ENCODE peak calls at places on chromosomes 12 and 14, in ten cellular contexts. G is upper lobe of right lung; F is stomach; D is AG04450; Q is prostate gland; E is CD4-positive, alpha-beta T cell; R is breast epithelium; I is psoas muscle; A is GM23248; V is IMR-90. Z is an unnamed sample.

GRCh38 chr14:52473557-52473956 is 78.7 kb downstream of the TXNDC16 start:
- DNase-seq in G (no peak), F (no peak), D (no peak), Q (no peak), E (no peak), R (no peak), I (no peak), A (peak), V (peak), Z (no peak)

GRCh38 chr12:23949212-23950010 is at the start of gene SOX5:
- DNase-seq in G (peak), F (peak), D (peak), Q (no peak), E (no peak), R (no peak), I (peak), A (peak), V (peak), Z (no peak)

GRCh38 chr14:65070710-65071033 is 31.6 kb downstream of the MAX start:
- DNase-seq in G (no peak), F (peak), D (no peak), Q (no peak), E (no peak), R (no peak), I (no peak), A (peak), V (peak), Z (no peak)

GRCh38 chr12:57216931-57217871 is 607 bp downstream of the NXPH4 start:
- DNase-seq in G (no peak), F (no peak), D (no peak), Q (no peak), E (no peak), R (no peak), I (no peak), A (peak), V (no peak), Z (no peak)

GRCh38 chr14:102086346-102086971 is 385 bp downstream of the HSP90AA1 start:
- DNase-seq in G (no peak), F (peak), D (peak), Q (peak), E (peak), R (no peak), I (peak), A (peak), V (peak), Z (no peak)

GRCh38 chr12:82708507-82708906 is 21.8 kb downstream of the TMTC2 start:
- DNase-seq in G (no peak), F (no peak), D (no peak), Q (no peak), E (no peak), R (no peak), I (no peak), A (peak), V (no peak), Z (peak)

GRCh38 chr14:51846631-51847488 is 13.6 kb upstream of the GNG2 start:
- DNase-seq in G (peak), F (peak), D (no peak), Q (no peak), E (peak), R (peak), I (peak), A (no peak), V (peak), Z (peak)

GRCh38 chr12:72133497-72134055 is 138.6 kb upstream of the TRHDE start:
- DNase-seq in G (no peak), F (no peak), D (no peak), Q (no peak), E (no peak), R (no peak), I (no peak), A (no peak), V (peak), Z (no peak)

GRCh38 chr12:4112734-4113396 is 160.7 kb upstream of the CCND2 start:
- DNase-seq in G (no peak), F (no peak), D (no peak), Q (no peak), E (no peak), R (no peak), I (no peak), A (no peak), V (peak), Z (no peak)

GRCh38 chr12:12398026-12398859 is 41.4 kb downstream of the BORCS5 start:
- DNase-seq in G (peak), F (no peak), D (peak), Q (peak), E (no peak), R (peak), I (peak), A (peak), V (peak), Z (no peak)

GRCh38 chr14:90781344-90781761 is 34.9 kb downstream of the TTC7B start:
- DNase-seq in G (peak), F (no peak), D (peak), Q (no peak), E (no peak), R (no peak), I (no peak), A (peak), V (peak), Z (no peak)

GRCh38 chr12:58596381-58596780 is 323.9 kb downstream of the LRIG3 start:
- DNase-seq in G (no peak), F (no peak), D (no peak), Q (no peak), E (no peak), R (no peak), I (no peak), A (no peak), V (no peak), Z (no peak)

GRCh38 chr12:43638786-43639185 is 86.8 kb upstream of the ADAMTS20 start:
- DNase-seq in G (no peak), F (no peak), D (no peak), Q (no peak), E (no peak), R (no peak), I (no peak), A (no peak), V (no peak), Z (no peak)

GRCh38 chr14:36822671-36823070 is 161.0 kb downstream of the PAX9 start:
- DNase-seq in G (no peak), F (no peak), D (no peak), Q (no peak), E (no peak), R (no peak), I (no peak), A (no peak), V (no peak), Z (no peak)

GRCh38 chr12:78457951-78458350 is 406.6 kb upstream of the SYT1 start:
- DNase-seq in G (no peak), F (no peak), D (peak), Q (no peak), E (no peak), R (no peak), I (no peak), A (peak), V (peak), Z (no peak)

GRCh38 chr12:87428701-87429277 is 600.4 kb downstream of the C12orf50 start:
- DNase-seq in G (no peak), F (no peak), D (no peak), Q (no peak), E (no peak), R (no peak), I (no peak), A (peak), V (peak), Z (no peak)

GRCh38 chr12:51077930-51078329 is 5.5 kb downstream of the CSRNP2 start:
- DNase-seq in G (no peak), F (no peak), D (no peak), Q (no peak), E (no peak), R (no peak), I (no peak), A (peak), V (peak), Z (no peak)

GRCh38 chr14:32460267-32460666 is 131.2 kb downstream of the AKAP6 start:
- DNase-seq in G (no peak), F (no peak), D (no peak), Q (no peak), E (no peak), R (no peak), I (no peak), A (no peak), V (no peak), Z (no peak)

GRCh38 chr12:75767957-75768356 is 256.5 kb upstream of the KRR1 start:
- DNase-seq in G (no peak), F (no peak), D (no peak), Q (no peak), E (no peak), R (no peak), I (no peak), A (no peak), V (no peak), Z (no peak)

GRCh38 chr12:15829949-15830348 is 40.8 kb upstream of the EPS8 start:
- DNase-seq in G (no peak), F (no peak), D (no peak), Q (no peak), E (no peak), R (no peak), I (no peak), A (peak), V (peak), Z (no peak)

GRCh38 chr12:89783321-89784060 is 74.9 kb upstream of the ATP2B1 start:
- DNase-seq in G (no peak), F (no peak), D (no peak), Q (no peak), E (no peak), R (no peak), I (no peak), A (peak), V (peak), Z (no peak)

GRCh38 chr12:72982351-72982750 is 710.2 kb downstream of the TRHDE start:
- DNase-seq in G (no peak), F (no peak), D (no peak), Q (no peak), E (no peak), R (no peak), I (no peak), A (no peak), V (no peak), Z (no peak)

GRCh38 chr14:39040529-39040928 is 62.5 kb downstream of the SEC23A start:
- DNase-seq in G (no peak), F (no peak), D (no peak), Q (no peak), E (no peak), R (no peak), I (no peak), A (no peak), V (no peak), Z (no peak)

GRCh38 chr12:12975322-12976077 is 23.5 kb upstream of the GPRC5D start:
- DNase-seq in G (no peak), F (peak), D (no peak), Q (no peak), E (no peak), R (no peak), I (no peak), A (peak), V (peak), Z (peak)

GRCh38 chr14:85057266-85057665 is 472.7 kb upstream of the FLRT2 start:
- DNase-seq in G (no peak), F (no peak), D (no peak), Q (no peak), E (no peak), R (no peak), I (no peak), A (no peak), V (no peak), Z (no peak)

GRCh38 chr14:23601845-23602180 is 23.2 kb upstream of the JPH4 start:
- DNase-seq in G (no peak), F (no peak), D (no peak), Q (no peak), E (no peak), R (no peak), I (no peak), A (no peak), V (no peak), Z (no peak)

GRCh38 chr12:122356192-122356635 is 66.3 kb downstream of the CLIP1 start:
- DNase-seq in G (no peak), F (peak), D (peak), Q (peak), E (peak), R (no peak), I (no peak), A (peak), V (peak), Z (peak)

GRCh38 chr12:109302358-109302757 is 6.7 kb downstream of the FOXN4 start:
- DNase-seq in G (no peak), F (no peak), D (no peak), Q (no peak), E (no peak), R (no peak), I (no peak), A (no peak), V (no peak), Z (no peak)

GRCh38 chr12:12018454-12018853 is 52.3 kb upstream of the BCL2L14 start:
- DNase-seq in G (no peak), F (no peak), D (no peak), Q (peak), E (no peak), R (peak), I (no peak), A (peak), V (peak), Z (peak)

GRCh38 chr12:124434364-124434763 is 133.0 kb downstream of the NCOR2 start:
- DNase-seq in G (no peak), F (no peak), D (no peak), Q (no peak), E (no peak), R (no peak), I (no peak), A (no peak), V (no peak), Z (no peak)

GRCh38 chr14:88879016-88879415 is 54.6 kb downstream of the TTC8 start:
- DNase-seq in G (no peak), F (no peak), D (peak), Q (no peak), E (no peak), R (no peak), I (no peak), A (peak), V (peak), Z (no peak)

GRCh38 chr14:54116972-54117371 is 160.3 kb upstream of the BMP4 start:
- DNase-seq in G (no peak), F (no peak), D (no peak), Q (no peak), E (no peak), R (no peak), I (no peak), A (peak), V (peak), Z (no peak)

GRCh38 chr14:32513571-32514009 is 184.5 kb downstream of the AKAP6 start:
- DNase-seq in G (no peak), F (no peak), D (no peak), Q (no peak), E (no peak), R (no peak), I (no peak), A (peak), V (peak), Z (no peak)

GRCh38 chr12:112380663-112381420 is 1.4 kb downstream of the HECTD4 start:
- DNase-seq in G (no peak), F (no peak), D (no peak), Q (no peak), E (no peak), R (no peak), I (no peak), A (peak), V (no peak), Z (no peak)

GRCh38 chr12:118020036-118020435 is 3.5 kb downstream of the RFC5 start:
- DNase-seq in G (no peak), F (no peak), D (no peak), Q (no peak), E (no peak), R (no peak), I (no peak), A (no peak), V (no peak), Z (no peak)

GRCh38 chr12:25023808-25024207 is 74.9 kb upstream of the BCAT1 start:
- DNase-seq in G (no peak), F (no peak), D (no peak), Q (no peak), E (no peak), R (no peak), I (no peak), A (no peak), V (no peak), Z (no peak)

GRCh38 chr12:25020621-25021243 is 71.8 kb upstream of the BCAT1 start:
- DNase-seq in G (no peak), F (no peak), D (no peak), Q (no peak), E (no peak), R (no peak), I (no peak), A (no peak), V (no peak), Z (no peak)

GRCh38 chr12:25025260-25025659 is 76.4 kb upstream of the BCAT1 start:
- DNase-seq in G (no peak), F (no peak), D (no peak), Q (no peak), E (no peak), R (no peak), I (no peak), A (no peak), V (no peak), Z (no peak)

DNA sequence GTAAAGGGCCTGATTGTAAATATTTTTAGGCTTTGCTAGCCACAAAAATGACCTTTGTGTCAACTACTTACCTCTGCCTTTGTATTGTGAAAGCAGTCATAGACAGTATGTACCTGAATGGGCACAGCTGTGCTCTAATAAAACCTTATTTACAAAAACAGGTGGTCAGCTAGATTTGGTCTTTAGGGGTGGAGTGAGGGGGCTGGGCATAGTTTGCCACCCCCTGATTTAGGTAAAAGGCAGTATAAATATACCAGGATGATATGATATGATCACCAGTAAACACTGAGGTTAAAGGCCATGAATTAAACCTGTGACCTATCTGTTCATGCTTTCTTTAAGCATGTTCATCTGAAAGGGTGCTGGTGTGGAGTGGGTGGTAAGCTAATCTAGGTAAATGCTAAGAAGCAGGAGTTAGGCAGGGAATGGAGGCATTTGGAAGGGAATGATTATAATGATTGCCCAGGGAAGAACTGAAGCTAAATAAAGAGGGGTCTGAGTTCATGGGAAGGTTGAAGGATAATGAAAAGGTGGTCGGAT is 77.1 kb upstream of the BCAT1 start:
- DNase-seq in G (no peak), F (no peak), D (no peak), Q (no peak), E (no peak), R (no peak), I (no peak), A (no peak), V (no peak), Z (no peak)
- H3K27ac ChIP-seq in G (no peak), F (no peak), D (no peak), Q (no peak), E (no peak), R (no peak), I (no peak), A (no peak), V (no peak), Z (no peak)

GRCh38 chr14:99754141-99755067 is 38.8 kb upstream of the EML1 start:
- DNase-seq in G (peak), F (no peak), D (no peak), Q (no peak), E (no peak), R (no peak), I (no peak), A (peak), V (no peak), Z (no peak)
- H3K27ac ChIP-seq in G (no peak), F (peak), D (no peak), Q (no peak), E (no peak), R (no peak), I (no peak), A (peak), V (peak), Z (no peak)

GRCh38 chr12:14403711-14404164 is 38.3 kb downstream of the ATF7IP start:
- DNase-seq in G (no peak), F (no peak), D (no peak), Q (no peak), E (no peak), R (no peak), I (no peak), A (peak), V (peak), Z (no peak)
- H3K27ac ChIP-seq in G (peak), F (peak), D (no peak), Q (no peak), E (no peak), R (no peak), I (peak), A (peak), V (no peak), Z (no peak)

GRCh38 chr12:53048780-53049401 is 974 bp upstream of the TNS2 start:
- DNase-seq in G (peak), F (peak), D (no peak), Q (no peak), E (no peak), R (no peak), I (peak), A (peak), V (peak), Z (no peak)
- H3K27ac ChIP-seq in G (peak), F (peak), D (peak), Q (peak), E (no peak), R (peak), I (peak), A (peak), V (peak), Z (peak)

GRCh38 chr12:70101064-70101463 is 142.2 kb upstream of the CNOT2 start:
- DNase-seq in G (no peak), F (no peak), D (no peak), Q (no peak), E (no peak), R (no peak), I (no peak), A (no peak), V (no peak), Z (no peak)
- H3K27ac ChIP-seq in G (no peak), F (no peak), D (no peak), Q (no peak), E (no peak), R (no peak), I (no peak), A (no peak), V (no peak), Z (no peak)

DNA sequence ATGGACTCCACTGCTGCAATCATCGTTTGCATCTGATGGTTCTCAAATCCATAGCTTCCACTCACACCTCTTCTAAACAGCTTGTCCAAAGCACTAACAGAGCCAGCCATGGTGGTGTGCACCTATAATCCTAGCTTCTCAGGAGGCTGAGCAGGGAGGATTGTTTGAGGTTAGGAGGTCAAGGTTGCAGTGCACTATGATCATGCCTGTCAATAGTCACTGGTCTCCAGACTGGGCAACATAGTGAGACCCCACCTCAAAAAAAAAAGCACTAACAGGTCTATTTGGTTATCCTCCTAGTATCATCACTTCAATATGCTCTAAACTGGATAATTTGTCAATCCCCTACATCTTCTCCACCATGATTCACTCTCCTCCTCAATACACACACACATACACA is 63.2 kb downstream of the TTC9 start:
- DNase-seq in G (no peak), F (no peak), D (no peak), Q (no peak), E (no peak), R (no peak), I (no peak), A (no peak), V (no peak), Z (no peak)
- H3K27ac ChIP-seq in G (no peak), F (no peak), D (no peak), Q (no peak), E (no peak), R (no peak), I (no peak), A (no peak), V (no peak), Z (no peak)